ENCODE peak calls at places on chromosomes 1 and 21, in ten cellular contexts. A is lung microvascular endothelial cell; L is stimulated activated CD8-positive, alpha-beta memory T cell treated with anti-CD3 and anti-CD28 coated beads, Interleukin-4, amount 100 ng/mL, for 1 hour; Y is HEK293T; O is foreskin fibroblast; C is nucleus accumbens; Z is AG08396; T is M059J; W is activated naive CD8-positive, alpha-beta T cell treated with anti-CD3 and anti-CD28 coated beads for 36 hours; V is NCI-H2107. X is an unnamed sample.

GRCh38 chr1:63621698-63622097 is 28.5 kb downstream of the PGM1 start:
- DNase-seq in A (peak; percentile 71), L (no peak), Y (no peak), O (peak; percentile 14), C (peak; percentile 10), Z (peak; percentile 23), T (no peak), W (no peak), V (no peak), X (no peak)

GRCh38 chr1:181090653-181091126 is 2.2 kb downstream of the IER5 start:
- DNase-seq in A (peak; percentile 45), L (no peak), Y (no peak), O (no peak), C (no peak), Z (no peak), T (peak; percentile 54), W (peak; percentile 44), V (no peak), X (peak; percentile 20)

GRCh38 chr1:93702102-93702827 is 20.6 kb upstream of the BCAR3 start:
- DNase-seq in A (no peak), L (no peak), Y (no peak), O (no peak), C (no peak), Z (peak; percentile 21), T (peak; percentile 96), W (no peak), V (peak; percentile 66), X (no peak)

GRCh38 chr1:223733898-223734852 is 21.8 kb downstream of the CAPN2 start:
- DNase-seq in A (no peak), L (no peak), Y (no peak), O (no peak), C (peak; percentile 22), Z (no peak), T (no peak), W (no peak), V (no peak), X (no peak)

GRCh38 chr1:224784606-224785328 is 144.7 kb upstream of the DNAH14 start:
- DNase-seq in A (no peak), L (no peak), Y (no peak), O (peak; percentile 55), C (no peak), Z (peak; percentile 51), T (peak; percentile 46), W (no peak), V (no peak), X (peak; percentile 23)

GRCh38 chr21:26042181-26042876 is 128.2 kb downstream of the APP start:
- DNase-seq in A (no peak), L (no peak), Y (no peak), O (no peak), C (no peak), Z (no peak), T (no peak), W (no peak), V (no peak), X (no peak)

GRCh38 chr1:170513138-170513537 is 18.8 kb upstream of the GORAB start:
- DNase-seq in A (no peak), L (no peak), Y (peak; percentile 15), O (no peak), C (no peak), Z (no peak), T (no peak), W (no peak), V (no peak), X (peak; percentile 51)

GRCh38 chr1:193256019-193256418 is 69.6 kb upstream of the B3GALT2 start:
- DNase-seq in A (no peak), L (no peak), Y (no peak), O (no peak), C (no peak), Z (no peak), T (no peak), W (no peak), V (no peak), X (no peak)

GRCh38 chr1:168116327-168116799 is 20.4 kb downstream of the GPR161 start:
- DNase-seq in A (no peak), L (no peak), Y (no peak), O (no peak), C (no peak), Z (no peak), T (no peak), W (no peak), V (peak; percentile 85), X (no peak)

GRCh38 chr1:51517361-51518032 is 1.6 kb downstream of the EPS15 start:
- DNase-seq in A (no peak), L (no peak), Y (no peak), O (no peak), C (no peak), Z (peak; percentile 8), T (peak; percentile 19), W (no peak), V (no peak), X (no peak)

GRCh38 chr1:7325254-7325653 is 445.8 kb upstream of the VAMP3 start:
- DNase-seq in A (no peak), L (no peak), Y (no peak), O (no peak), C (no peak), Z (no peak), T (no peak), W (no peak), V (no peak), X (no peak)

GRCh38 chr1:10738125-10738746 is 58.2 kb downstream of the CASZ1 start:
- DNase-seq in A (no peak), L (no peak), Y (no peak), O (no peak), C (no peak), Z (no peak), T (no peak), W (no peak), V (no peak), X (no peak)

GRCh38 chr1:192158181-192158580 is at the start of gene RGS18:
- DNase-seq in A (no peak), L (no peak), Y (no peak), O (no peak), C (no peak), Z (no peak), T (no peak), W (no peak), V (no peak), X (no peak)

GRCh38 chr1:109120356-109120755 is 6.4 kb downstream of the ELAPOR1 start:
- DNase-seq in A (no peak), L (no peak), Y (no peak), O (no peak), C (no peak), Z (no peak), T (no peak), W (no peak), V (no peak), X (no peak)

GRCh38 chr1:153220606-153221303 is 3.4 kb downstream of the PRR9 start:
- DNase-seq in A (no peak), L (no peak), Y (no peak), O (no peak), C (peak; percentile 9), Z (no peak), T (no peak), W (no peak), V (no peak), X (no peak)